ENCODE peak calls at places on chromosomes 6 and 20, in five cellular contexts. R is adrenal gland, Z is tibial nerve, A is neuronal stem cell, F is psoas muscle. K is an unnamed sample.
A peak's percentile ranks its signal among the peaks of the same experiment; 100 is the strongest.

GRCh38 chr6:79964607-79965081 is 17.3 kb upstream of the ELOVL4 start:
- DNase-seq in F (no peak), A (no peak), R (no peak), Z (no peak), K (no peak)

GRCh38 chr6:26243132-26243531 is 121.9 kb upstream of the BTN3A2 start:
- DNase-seq in A (no peak), Z (no peak), F (no peak), R (no peak), K (peak; percentile 78)

GRCh38 chr6:127924440-127924839 is 23.6 kb upstream of the THEMIS start:
- DNase-seq in A (no peak), F (no peak), R (no peak), Z (no peak), K (no peak)

GRCh38 chr20:54611701-54612487 is 136.5 kb downstream of the DOK5 start:
- DNase-seq in F (no peak), A (no peak), Z (no peak), R (no peak), K (peak; percentile 45)

GRCh38 chr20:17854307-17854903 is 114.2 kb downstream of the SNX5 start:
- DNase-seq in F (peak; percentile 79), A (no peak), R (peak; percentile 70), Z (no peak), K (peak; percentile 58)

GRCh38 chr20:11178946-11179654 is 505.3 kb upstream of the JAG1 start:
- DNase-seq in R (no peak), Z (no peak), F (no peak), A (peak; percentile 23), K (no peak)

GRCh38 chr6:15504581-15505350 is 158.1 kb downstream of the DTNBP1 start:
- DNase-seq in Z (peak; percentile 66), R (peak; percentile 86), A (no peak), F (peak; percentile 87), K (peak; percentile 83)

GRCh38 chr6:106422551-106422950 is 62.0 kb downstream of the CRYBG1 start:
- DNase-seq in F (no peak), R (no peak), A (no peak), Z (no peak), K (no peak)

GRCh38 chr6:40419377-40419776 is 167.8 kb downstream of the LRFN2 start:
- DNase-seq in R (no peak), Z (no peak), A (no peak), F (peak; percentile 70), K (no peak)

GRCh38 chr6:40426341-40427066 is 160.7 kb downstream of the LRFN2 start:
- DNase-seq in R (no peak), F (no peak), Z (no peak), A (no peak), K (no peak)

GRCh38 chr6:40419881-40420705 is 167.1 kb downstream of the LRFN2 start:
- DNase-seq in F (no peak), A (no peak), Z (no peak), R (no peak), K (no peak)

GRCh38 chr6:40427196-40427595 is 160.0 kb downstream of the LRFN2 start:
- DNase-seq in R (no peak), F (no peak), Z (no peak), A (no peak), K (no peak)

GRCh38 chr6:40425192-40425919 is 161.8 kb downstream of the LRFN2 start:
- DNase-seq in F (no peak), Z (no peak), R (no peak), A (no peak), K (peak; percentile 29)
- H3K27me3 ChIP-seq in F (no peaks in the 10 kb centered on the region), Z (no peaks in the 10 kb centered on the region), R (no peaks in the 10 kb centered on the region), A (no peaks in the 10 kb centered on the region), K (no peaks in the 10 kb centered on the region)

GRCh38 chr20:31841928-31842327 is 3.5 kb downstream of the FOXS1 start:
- DNase-seq in R (no peak), A (no peak), F (peak; percentile 60), Z (no peak), K (peak; percentile 55)

GRCh38 chr20:31838646-31839292 is 6.6 kb downstream of the FOXS1 start:
- DNase-seq in R (peak; percentile 31), F (no peak), A (no peak), Z (no peak), K (no peak)

GRCh38 chr20:31837896-31838397 is 7.5 kb downstream of the FOXS1 start:
- DNase-seq in R (peak; percentile 26), F (no peak), A (no peak), Z (no peak), K (no peak)

GRCh38 chr20:31840906-31841816 is 4.2 kb downstream of the FOXS1 start:
- DNase-seq in Z (no peak), R (no peak), A (no peak), F (no peak), K (no peak)

GRCh38 chr20:31839782-31840487 is 5.5 kb downstream of the FOXS1 start:
- DNase-seq in F (no peak), Z (no peak), R (no peak), A (no peak), K (no peak)
- H3K4me1 ChIP-seq in F (peaks cover 18% of the 10 kb centered on the region), Z (no peaks in the 10 kb centered on the region), R (peaks cover 23% of the 10 kb centered on the region), A (peaks cover 49% of the 10 kb centered on the region), K (peaks cover 54% of the 10 kb centered on the region)

DNA sequence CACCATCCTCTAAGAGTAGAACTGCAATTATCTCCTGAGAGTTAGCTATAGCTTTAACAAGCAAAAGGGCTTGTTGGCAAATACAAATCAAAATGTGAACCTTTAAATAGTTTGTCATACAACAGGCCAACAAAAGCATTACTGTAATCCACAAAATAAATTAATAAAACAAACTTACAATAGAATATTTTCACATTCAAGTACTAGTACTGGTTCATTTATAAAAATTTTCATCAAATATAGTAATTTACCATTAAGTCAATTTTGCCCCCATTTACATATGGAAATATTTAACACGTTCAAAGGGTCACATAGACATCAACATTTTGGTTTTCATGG is 9.4 kb downstream of the RBM39 start:
- DNase-seq in Z (no peak), F (no peak), A (no peak), R (no peak), K (no peak)
- H3K4me3 ChIP-seq in Z (no peak overlapping the region), F (peak overlapping the region; percentile 3), A (no peak overlapping the region), R (no peak overlapping the region), K (no peak overlapping the region)

GRCh38 chr6:160269122-160269521 is 10.5 kb upstream of the SLC22A2 start:
- DNase-seq in R (no peak), Z (no peak), A (no peak), F (no peak), K (no peak)
- H3K27me3 ChIP-seq in R (no peaks in the 10 kb centered on the region), Z (no peaks in the 10 kb centered on the region), A (no peaks in the 10 kb centered on the region), F (no peaks in the 10 kb centered on the region), K (no peaks in the 10 kb centered on the region)

GRCh38 chr6:35062676-35063574 is 78.2 kb downstream of the TCP11 start:
- DNase-seq in F (no peak), R (no peak), A (no peak), Z (no peak), K (no peak)

GRCh38 chr6:35059606-35060355 is 81.4 kb downstream of the TCP11 start:
- DNase-seq in F (no peak), A (no peak), Z (no peak), R (no peak), K (no peak)

GRCh38 chr6:35058827-35059522 is 82.2 kb downstream of the TCP11 start:
- DNase-seq in F (no peak), R (no peak), Z (no peak), A (no peak), K (no peak)

GRCh38 chr6:35061651-35062410 is 79.3 kb downstream of the TCP11 start:
- DNase-seq in Z (no peak), F (no peak), A (no peak), R (no peak), K (no peak)

DNA sequence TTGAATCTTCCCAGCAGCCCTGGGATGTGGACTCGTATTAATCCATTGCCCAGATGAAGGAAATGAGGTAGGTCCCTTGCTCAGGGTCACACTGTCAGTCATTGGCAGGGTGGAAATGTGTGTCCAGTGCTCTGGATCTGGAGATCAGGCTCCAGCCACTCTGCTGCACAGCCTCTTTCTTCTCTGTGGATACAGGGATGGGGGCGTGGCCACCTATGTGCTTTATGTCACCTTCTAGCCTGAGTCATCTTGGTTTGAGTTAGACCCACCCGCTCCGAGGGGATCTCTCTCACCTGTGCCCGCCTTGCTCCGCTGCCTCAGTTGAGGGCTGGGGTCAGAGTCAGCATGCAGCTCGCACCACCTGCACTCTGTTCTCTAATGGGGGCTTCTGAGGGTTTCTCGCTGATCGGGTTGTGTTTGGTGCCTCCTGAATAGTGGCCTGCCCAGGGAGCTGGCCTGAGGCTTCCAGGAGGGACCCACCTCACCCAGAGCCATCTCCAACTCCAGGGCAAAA is 80.0 kb downstream of the TCP11 start:
- DNase-seq in Z (no peak), R (no peak), F (no peak), A (no peak), K (no peak)
- H3K4me1 ChIP-seq in Z (no peaks in the 10 kb centered on the region), R (no peaks in the 10 kb centered on the region), F (no peaks in the 10 kb centered on the region), A (peaks cover 15% of the 10 kb centered on the region), K (no peaks in the 10 kb centered on the region)

DNA sequence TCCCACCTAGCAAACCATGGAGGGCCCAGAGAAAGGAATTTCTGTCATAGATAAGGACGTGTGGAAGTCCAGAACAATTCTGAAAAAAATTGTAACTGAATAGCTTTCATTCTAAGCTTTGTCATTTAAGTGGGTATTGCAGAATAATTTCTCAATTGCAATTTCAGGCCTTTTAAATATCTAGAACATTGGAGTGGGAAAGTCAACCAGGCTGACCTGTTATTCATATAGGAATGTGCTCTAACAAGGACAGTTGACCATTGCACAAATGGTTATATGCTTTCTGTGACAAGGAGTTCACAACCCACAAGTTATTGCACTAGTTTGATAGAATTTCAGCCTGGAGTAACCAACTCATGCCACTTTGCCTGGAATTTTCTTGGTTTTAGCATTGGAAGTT is 53.4 kb upstream of the OLIG3 start:
- DNase-seq in A (no peak), Z (no peak), F (no peak), R (no peak), K (no peak)
- H3K4me3 ChIP-seq in A (no peak overlapping the region), Z (no peak overlapping the region), F (no peak overlapping the region), R (no peak overlapping the region), K (no peak overlapping the region)

DNA sequence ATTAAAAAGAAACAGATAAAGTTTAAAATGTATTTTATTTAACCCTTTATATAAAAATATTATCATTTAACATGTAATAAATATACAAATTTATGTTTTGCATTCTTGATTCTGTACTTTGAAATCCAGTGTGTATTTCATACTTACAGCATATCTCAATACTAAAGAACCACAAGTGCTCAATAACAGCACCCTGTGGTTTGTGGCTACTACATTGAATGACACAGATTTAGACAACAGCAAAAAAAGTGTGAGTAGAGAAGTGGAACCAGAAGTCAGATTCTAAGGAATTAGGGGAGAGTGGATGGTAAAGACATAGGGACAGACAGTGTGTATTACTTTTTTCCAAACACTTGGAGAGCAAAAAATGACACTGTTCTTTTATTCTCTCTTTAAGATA is 524.5 kb downstream of the BMP2 start:
- DNase-seq in F (no peak), R (no peak), A (no peak), Z (no peak), K (no peak)
- H3K27me3 ChIP-seq in F (no peaks in the 10 kb centered on the region), R (peaks cover 3% of the 10 kb centered on the region), A (no peaks in the 10 kb centered on the region), Z (no peaks in the 10 kb centered on the region), K (no peaks in the 10 kb centered on the region)

GRCh38 chr20:50283370-50283769 is 92.7 kb downstream of the CEBPB start:
- DNase-seq in F (no peak), A (no peak), Z (no peak), R (no peak), K (no peak)
- H3K4me1 ChIP-seq in F (peaks cover 52% of the 10 kb centered on the region), A (peaks cover 4% of the 10 kb centered on the region), Z (no peaks in the 10 kb centered on the region), R (peaks cover 66% of the 10 kb centered on the region), K (peaks cover 32% of the 10 kb centered on the region)

DNA sequence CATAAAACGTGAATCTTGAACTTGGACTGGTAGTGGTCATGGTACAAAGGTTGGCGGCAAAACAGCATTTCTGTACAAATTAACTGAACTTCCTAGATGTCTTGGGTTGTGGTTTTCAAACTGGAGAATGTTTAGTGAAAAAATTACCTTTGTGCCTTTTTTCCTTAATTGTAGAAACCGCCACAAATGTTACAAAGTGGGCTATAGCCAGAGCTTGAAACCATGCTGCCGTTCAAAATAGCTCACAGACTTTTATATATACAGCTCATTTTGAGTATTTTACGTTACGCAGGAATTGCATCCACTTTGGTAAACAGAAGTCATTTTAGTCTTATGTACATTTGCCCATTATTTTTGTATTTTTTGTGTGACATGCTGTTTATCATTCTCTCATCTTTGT is 1.9 kb downstream of the MYO6 start:
- DNase-seq in Z (no peak), A (no peak), R (no peak), F (no peak), K (no peak)
- H3K4me3 ChIP-seq in Z (no peak overlapping the region), A (no peak overlapping the region), R (no peak overlapping the region), F (no peak overlapping the region), K (peak overlapping the region; percentile 4)